ENCODE peak calls at places on chromosomes 6 and 20, in seven cellular contexts. One of them, this sample, is unnamed.

GRCh38 chr6:100998111-100998510 is 117.0 kb upstream of the ASCC3 start:
- DNase-seq in K562: no peak
- DNase-seq in SK-N-SH: no peak
- DNase-seq in A549: no peak
- DNase-seq in IMR-90: peak
- DNase-seq in H1: no peak
- DNase-seq in HepG2: no peak
- DNase-seq in this sample: no peak

GRCh38 chr6:134599079-134599478 is 281.2 kb upstream of the SGK1 start:
- DNase-seq in A549: no peak
- DNase-seq in HepG2: no peak
- DNase-seq in IMR-90: no peak
- DNase-seq in H1: no peak
- DNase-seq in K562: no peak
- DNase-seq in SK-N-SH: no peak
- DNase-seq in this sample: no peak

GRCh38 chr6:156719720-156720563 is 57.2 kb upstream of the ARID1B start:
- DNase-seq in K562: peak
- DNase-seq in A549: peak
- DNase-seq in SK-N-SH: no peak
- DNase-seq in IMR-90: peak
- DNase-seq in HepG2: peak
- DNase-seq in H1: no peak
- DNase-seq in this sample: peak

GRCh38 chr20:61719691-61720347 is 345.9 kb downstream of the TAF4 start:
- DNase-seq in H1: no peak
- DNase-seq in IMR-90: no peak
- DNase-seq in K562: no peak
- DNase-seq in A549: no peak
- DNase-seq in SK-N-SH: no peak
- DNase-seq in HepG2: no peak
- DNase-seq in this sample: no peak

GRCh38 chr20:43794326-43794725 is 67.5 kb upstream of the GTSF1L start:
- DNase-seq in IMR-90: no peak
- DNase-seq in K562: no peak
- DNase-seq in A549: no peak
- DNase-seq in SK-N-SH: no peak
- DNase-seq in HepG2: no peak
- DNase-seq in H1: no peak
- DNase-seq in this sample: no peak

GRCh38 chr6:48474764-48475674 is 364.0 kb upstream of the PTCHD4 start:
- DNase-seq in SK-N-SH: no peak
- DNase-seq in IMR-90: no peak
- DNase-seq in A549: no peak
- DNase-seq in K562: no peak
- DNase-seq in HepG2: no peak
- DNase-seq in H1: no peak
- DNase-seq in this sample: no peak

GRCh38 chr20:818001-818664 is 15.4 kb upstream of the FAM110A start:
- DNase-seq in A549: no peak
- DNase-seq in H1: no peak
- DNase-seq in K562: no peak
- DNase-seq in SK-N-SH: no peak
- DNase-seq in HepG2: no peak
- DNase-seq in IMR-90: no peak
- DNase-seq in this sample: no peak

GRCh38 chr6:15400572-15401004 is 154.7 kb downstream of the JARID2 start:
- DNase-seq in K562: peak
- DNase-seq in SK-N-SH: peak
- DNase-seq in A549: peak
- DNase-seq in HepG2: no peak
- DNase-seq in IMR-90: peak
- DNase-seq in H1: no peak
- DNase-seq in this sample: no peak

GRCh38 chr6:121890307-121890910 is 455.0 kb downstream of the GJA1 start:
- DNase-seq in K562: no peak
- DNase-seq in SK-N-SH: no peak
- DNase-seq in IMR-90: no peak
- DNase-seq in H1: no peak
- DNase-seq in HepG2: no peak
- DNase-seq in A549: no peak
- DNase-seq in this sample: no peak

GRCh38 chr6:85132091-85132490 is 317.8 kb upstream of the NT5E start:
- DNase-seq in HepG2: no peak
- DNase-seq in SK-N-SH: no peak
- DNase-seq in K562: no peak
- DNase-seq in H1: no peak
- DNase-seq in IMR-90: no peak
- DNase-seq in A549: no peak
- DNase-seq in this sample: no peak

GRCh38 chr6:130020106-130020851 is 1.9 kb downstream of the L3MBTL3 start:
- DNase-seq in H1: no peak
- DNase-seq in HepG2: no peak
- DNase-seq in IMR-90: no peak
- DNase-seq in SK-N-SH: peak
- DNase-seq in A549: peak
- DNase-seq in K562: peak
- DNase-seq in this sample: no peak

GRCh38 chr6:38876470-38876869 is 161.4 kb downstream of the DNAH8 start:
- DNase-seq in H1: no peak
- DNase-seq in K562: no peak
- DNase-seq in IMR-90: no peak
- DNase-seq in SK-N-SH: no peak
- DNase-seq in HepG2: no peak
- DNase-seq in A549: no peak
- DNase-seq in this sample: no peak

DNA sequence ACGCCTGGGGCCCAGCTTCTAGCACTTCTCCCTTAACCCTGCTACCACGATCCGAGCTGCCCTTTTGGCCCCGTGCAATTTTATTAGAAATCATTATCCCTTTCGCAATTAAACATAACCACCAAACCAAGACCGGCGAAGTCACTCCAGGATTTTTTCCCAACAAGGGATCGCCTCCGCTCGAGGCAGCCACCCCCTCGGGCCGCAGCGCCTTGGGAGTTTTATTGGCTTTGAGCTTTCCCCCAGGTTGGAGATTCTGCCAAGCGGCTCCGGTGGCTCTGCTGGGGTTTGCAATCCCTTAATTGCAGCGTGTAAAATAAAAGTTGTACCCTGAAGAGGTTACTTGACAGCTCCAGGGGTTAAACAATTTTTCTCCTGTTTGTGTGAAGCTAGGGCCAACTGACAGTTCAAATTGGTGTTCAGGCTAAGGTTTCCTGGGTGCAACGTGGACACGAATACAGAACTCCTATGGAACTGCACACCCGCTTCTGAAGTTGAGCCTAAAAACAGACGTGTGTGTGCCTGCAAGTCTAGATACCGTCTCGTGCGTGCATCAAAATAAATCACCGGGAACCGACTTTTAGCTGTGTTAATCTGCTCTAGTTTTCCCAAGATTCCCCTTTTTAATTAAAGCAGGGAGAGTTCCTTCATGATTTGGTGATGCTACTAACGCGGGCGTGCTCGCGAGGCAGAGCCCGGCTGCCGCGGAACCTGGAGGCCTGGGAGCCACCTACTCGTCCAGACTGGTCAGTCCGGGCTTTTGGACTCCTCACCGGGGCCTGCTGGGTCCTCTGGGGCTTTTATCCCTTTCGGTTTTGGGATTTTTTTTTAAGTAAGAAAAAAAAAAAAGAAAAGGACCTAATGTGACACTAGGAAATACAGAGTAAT is 963 bp upstream of the TFAP2A start:
- DNase-seq in IMR-90: no peak
- DNase-seq in K562: no peak
- DNase-seq in A549: no peak
- DNase-seq in SK-N-SH: no peak
- DNase-seq in HepG2: no peak
- DNase-seq in H1: no peak
- DNase-seq in this sample: no peak
- H3K4me3 ChIP-seq in IMR-90: no peak
- H3K4me3 ChIP-seq in K562: no peak
- H3K4me3 ChIP-seq in A549: peak
- H3K4me3 ChIP-seq in SK-N-SH: no peak
- H3K4me3 ChIP-seq in HepG2: no peak
- H3K4me3 ChIP-seq in H1: peak
- H3K4me3 ChIP-seq in this sample: no peak

DNA sequence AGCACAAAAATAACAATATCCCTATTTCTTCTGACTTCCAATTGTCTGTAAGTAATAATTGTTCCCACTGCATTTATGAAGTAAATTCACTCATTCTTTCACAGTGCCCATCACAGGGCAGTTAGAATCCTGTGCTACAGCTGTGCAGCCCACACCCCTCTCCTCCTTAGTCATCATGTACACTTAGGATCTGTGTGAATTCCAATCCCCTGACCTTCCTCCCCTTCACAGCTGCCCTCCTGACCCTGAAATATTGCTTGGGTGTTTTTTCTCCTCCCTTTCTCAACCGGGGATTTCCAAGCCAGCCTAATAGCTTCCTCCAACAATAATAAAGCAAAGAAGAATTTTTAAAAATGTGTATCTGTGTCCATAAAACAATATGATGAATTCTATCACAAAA is 91.5 kb upstream of the BEND6 start:
- DNase-seq in K562: no peak
- DNase-seq in SK-N-SH: no peak
- DNase-seq in HepG2: peak
- DNase-seq in IMR-90: peak
- DNase-seq in A549: peak
- DNase-seq in H1: no peak
- DNase-seq in this sample: no peak
- TF ChIP-seq RFX5 in K562: no peak
- TF ChIP-seq RFX5 in SK-N-SH: no peak
- TF ChIP-seq RFX5 in HepG2: no peak
- TF ChIP-seq RFX5 in IMR-90: no peak
- TF ChIP-seq RFX5 in A549: no peak
- TF ChIP-seq RFX5 in H1: no peak
- TF ChIP-seq RFX5 in this sample: no peak

DNA sequence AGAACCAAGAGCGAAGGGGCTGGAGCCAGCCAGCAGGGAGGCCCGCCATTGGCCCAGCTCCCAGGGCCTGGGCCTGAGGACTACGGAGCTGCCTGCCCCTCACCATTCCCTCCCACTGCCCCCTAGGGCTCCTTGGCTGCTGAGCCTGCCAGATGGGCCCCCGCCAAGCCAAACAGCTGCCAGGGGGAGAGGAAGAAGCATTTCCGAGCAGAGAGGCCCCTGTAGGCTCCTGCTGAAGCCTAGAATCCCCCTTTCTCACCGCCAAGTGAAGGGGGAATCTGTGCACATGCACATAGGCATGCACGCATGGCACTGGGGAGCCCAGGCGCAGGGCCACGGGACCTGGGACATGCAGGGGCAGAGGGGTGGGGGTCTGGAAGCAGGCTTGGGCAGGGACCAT is 28.5 kb upstream of the MRPS18A start:
- DNase-seq in IMR-90: no peak
- DNase-seq in K562: no peak
- DNase-seq in A549: no peak
- DNase-seq in SK-N-SH: peak
- DNase-seq in H1: no peak
- DNase-seq in HepG2: no peak
- DNase-seq in this sample: no peak
- H3K4me3 ChIP-seq in IMR-90: no peak
- H3K4me3 ChIP-seq in K562: no peak
- H3K4me3 ChIP-seq in A549: no peak
- H3K4me3 ChIP-seq in SK-N-SH: no peak
- H3K4me3 ChIP-seq in H1: no peak
- H3K4me3 ChIP-seq in HepG2: no peak
- H3K4me3 ChIP-seq in this sample: no peak

GRCh38 chr6:2157441-2158127 is 87.8 kb downstream of the GMDS start:
- DNase-seq in IMR-90: peak
- DNase-seq in H1: no peak
- DNase-seq in HepG2: peak
- DNase-seq in A549: no peak
- DNase-seq in K562: no peak
- DNase-seq in SK-N-SH: no peak
- DNase-seq in this sample: peak
- TF ChIP-seq RFX5 in IMR-90: no peak
- TF ChIP-seq RFX5 in H1: no peak
- TF ChIP-seq RFX5 in HepG2: no peak
- TF ChIP-seq RFX5 in A549: no peak
- TF ChIP-seq RFX5 in K562: no peak
- TF ChIP-seq RFX5 in SK-N-SH: no peak
- TF ChIP-seq RFX5 in this sample: no peak

DNA sequence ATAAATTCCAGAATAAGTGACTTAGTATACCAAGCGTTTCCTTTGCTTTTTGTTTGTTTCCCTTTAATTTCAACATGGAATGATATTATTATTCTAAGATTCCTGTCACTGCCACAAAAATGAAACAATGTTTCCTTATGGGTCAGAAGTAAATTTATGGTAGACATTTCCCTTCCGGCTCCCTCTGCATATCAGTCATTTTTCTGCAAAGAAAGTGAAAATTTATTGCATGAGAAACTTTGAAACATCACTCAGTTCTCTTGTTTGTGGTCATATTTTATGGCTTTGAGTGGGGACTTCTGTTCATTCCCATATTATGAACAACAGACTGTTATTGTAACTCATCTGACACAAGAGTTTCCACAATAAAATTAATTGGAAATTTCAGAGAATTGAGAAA is 97.8 kb downstream of the NKAIN2 start:
- DNase-seq in H1: no peak
- DNase-seq in K562: no peak
- DNase-seq in SK-N-SH: no peak
- DNase-seq in A549: no peak
- DNase-seq in HepG2: no peak
- DNase-seq in IMR-90: no peak
- DNase-seq in this sample: no peak
- H3K4me3 ChIP-seq in H1: no peak
- H3K4me3 ChIP-seq in K562: no peak
- H3K4me3 ChIP-seq in SK-N-SH: no peak
- H3K4me3 ChIP-seq in A549: no peak
- H3K4me3 ChIP-seq in HepG2: no peak
- H3K4me3 ChIP-seq in IMR-90: no peak
- H3K4me3 ChIP-seq in this sample: no peak

GRCh38 chr6:43604174-43604573 is 24.9 kb downstream of the GTPBP2 start:
- DNase-seq in H1: no peak
- DNase-seq in IMR-90: peak
- DNase-seq in A549: no peak
- DNase-seq in HepG2: no peak
- DNase-seq in SK-N-SH: no peak
- DNase-seq in K562: no peak
- DNase-seq in this sample: no peak
- TF ChIP-seq RFX5 in H1: no peak
- TF ChIP-seq RFX5 in IMR-90: no peak
- TF ChIP-seq RFX5 in A549: no peak
- TF ChIP-seq RFX5 in HepG2: no peak
- TF ChIP-seq RFX5 in SK-N-SH: no peak
- TF ChIP-seq RFX5 in K562: no peak
- TF ChIP-seq RFX5 in this sample: no peak

This sample was measured in GM12878.